ENCODE peak calls at places on chromosome 6, in nine cellular contexts. E is endothelial cell; Q is SHP77; X is Ammon's horn; H is stimulated activated naive CD4-positive, alpha-beta T cell; P is iPS-NIHi11; C is activated CD4-positive, alpha-beta memory T cell treated with anti-CD3 and anti-CD28 coated beads, Interleukin-2, amount 10 ng/mL, durations not matched to agents 7 days and 5 days; O is memory B cell; F is astrocyte of the hippocampus. Z is an unnamed sample.

GRCh38 chr6:128327890-128328289 is 192.5 kb downstream of the PTPRK start:
- DNase-seq in E (peak), Q (peak), X (no peak), H (no peak), P (no peak), C (peak), O (peak), F (no peak), Z (no peak)

GRCh38 chr6:73695619-73696421 is at the start of gene CD109:
- DNase-seq in E (peak), Q (peak), X (peak), H (peak), P (peak), C (peak), O (no peak), F (peak), Z (peak)

GRCh38 chr6:96834070-96834469 is 3.2 kb downstream of the GPR63 start:
- DNase-seq in E (no peak), Q (no peak), X (no peak), H (no peak), P (no peak), C (no peak), O (no peak), F (peak), Z (no peak)

GRCh38 chr6:122778961-122779671 is 400 bp upstream of the FABP7 start:
- DNase-seq in E (peak), Q (no peak), X (peak), H (no peak), P (peak), C (no peak), O (no peak), F (peak), Z (peak)

GRCh38 chr6:12950879-12951814 is 234.6 kb downstream of the PHACTR1 start:
- DNase-seq in E (no peak), Q (no peak), X (no peak), H (no peak), P (no peak), C (no peak), O (no peak), F (no peak), Z (no peak)

GRCh38 chr6:14228571-14228970 is 111.0 kb downstream of the CD83 start:
- DNase-seq in E (no peak), Q (no peak), X (no peak), H (no peak), P (no peak), C (no peak), O (no peak), F (peak), Z (no peak)

GRCh38 chr6:127022297-127022696 is 96.2 kb upstream of the RSPO3 start:
- DNase-seq in E (no peak), Q (peak), X (peak), H (no peak), P (no peak), C (no peak), O (no peak), F (peak), Z (no peak)

GRCh38 chr6:146700078-146700686 is 101.4 kb downstream of the ADGB start:
- DNase-seq in E (peak), Q (peak), X (peak), H (peak), P (peak), C (peak), O (no peak), F (peak), Z (peak)

GRCh38 chr6:31530659-31531058 is 1.9 kb downstream of the MCCD1 start:
- DNase-seq in E (no peak), Q (no peak), X (no peak), H (no peak), P (no peak), C (no peak), O (no peak), F (no peak), Z (no peak)

GRCh38 chr6:119879731-119880130 is 530.2 kb upstream of the MAN1A1 start:
- DNase-seq in E (no peak), Q (no peak), X (peak), H (no peak), P (no peak), C (no peak), O (no peak), F (no peak), Z (no peak)

GRCh38 chr6:27468334-27468733 is 4.6 kb downstream of the ZNF184 start:
- DNase-seq in E (no peak), Q (no peak), X (no peak), H (no peak), P (no peak), C (no peak), O (no peak), F (no peak), Z (no peak)

GRCh38 chr6:26286168-26286854 is 78.7 kb upstream of the BTN3A2 start:
- DNase-seq in E (peak), Q (no peak), X (peak), H (peak), P (no peak), C (peak), O (peak), F (peak), Z (peak)

GRCh38 chr6:51513891-51514290 is 573.5 kb downstream of the PKHD1 start:
- DNase-seq in E (no peak), Q (no peak), X (no peak), H (no peak), P (no peak), C (no peak), O (no peak), F (peak), Z (peak)

GRCh38 chr6:137175157-137175889 is 1.9 kb upstream of the IL22RA2 start:
- DNase-seq in E (no peak), Q (no peak), X (no peak), H (no peak), P (no peak), C (no peak), O (no peak), F (no peak), Z (no peak)

GRCh38 chr6:7578949-7579348 is 11.0 kb upstream of the SNRNP48 start:
- DNase-seq in E (no peak), Q (no peak), X (no peak), H (no peak), P (no peak), C (no peak), O (no peak), F (no peak), Z (no peak)

GRCh38 chr6:87820343-87820984 is 118.4 kb upstream of the AKIRIN2 start:
- DNase-seq in E (no peak), Q (no peak), X (no peak), H (no peak), P (no peak), C (no peak), O (no peak), F (no peak), Z (no peak)

GRCh38 chr6:41503841-41504525 is 42.2 kb upstream of the FOXP4 start:
- DNase-seq in E (peak), Q (no peak), X (no peak), H (no peak), P (peak), C (no peak), O (peak), F (peak), Z (peak)

GRCh38 chr6:170178561-170179477 is 112.1 kb downstream of the DLL1 start:
- DNase-seq in E (no peak), Q (peak), X (no peak), H (no peak), P (peak), C (peak), O (peak), F (peak), Z (no peak)

GRCh38 chr6:4351857-4352669 is 216.7 kb upstream of the ECI2 start:
- DNase-seq in E (no peak), Q (no peak), X (peak), H (no peak), P (peak), C (no peak), O (no peak), F (peak), Z (no peak)

GRCh38 chr6:157831424-157832249 is 8.6 kb downstream of the SNX9 start:
- DNase-seq in E (peak), Q (no peak), X (no peak), H (no peak), P (peak), C (no peak), O (no peak), F (no peak), Z (no peak)

GRCh38 chr6:44495036-44495901 is 107.8 kb downstream of the CDC5L start:
- DNase-seq in E (no peak), Q (no peak), X (no peak), H (no peak), P (no peak), C (no peak), O (no peak), F (no peak), Z (no peak)

GRCh38 chr6:109428889-109429477 is 11.4 kb downstream of the PPIL6 start:
- DNase-seq in E (no peak), Q (no peak), X (no peak), H (no peak), P (no peak), C (no peak), O (no peak), F (no peak), Z (no peak)

GRCh38 chr6:150528648-150529285 is 70.9 kb upstream of the PLEKHG1 start:
- DNase-seq in E (peak), Q (no peak), X (peak), H (no peak), P (peak), C (no peak), O (peak), F (peak), Z (peak)

GRCh38 chr6:15254074-15254975 is 8.5 kb downstream of the JARID2 start:
- DNase-seq in E (no peak), Q (no peak), X (peak), H (no peak), P (no peak), C (no peak), O (peak), F (no peak), Z (no peak)

GRCh38 chr6:38713812-38714211 is 1.3 kb upstream of the DNAH8 start:
- DNase-seq in E (no peak), Q (no peak), X (no peak), H (no peak), P (no peak), C (peak), O (no peak), F (no peak), Z (no peak)

GRCh38 chr6:53862517-53863457 is 68.0 kb downstream of the LRRC1 start:
- DNase-seq in E (no peak), Q (no peak), X (peak), H (no peak), P (no peak), C (no peak), O (no peak), F (peak), Z (no peak)

GRCh38 chr6:6556738-6557503 is 31.6 kb upstream of the LY86 start:
- DNase-seq in E (peak), Q (peak), X (no peak), H (no peak), P (peak), C (peak), O (peak), F (peak), Z (peak)

GRCh38 chr6:150025201-150025917 is at the start of gene RAET1L:
- DNase-seq in E (no peak), Q (no peak), X (no peak), H (no peak), P (peak), C (no peak), O (no peak), F (peak), Z (no peak)

GRCh38 chr6:11903645-11904044 is 108.5 kb upstream of the HIVEP1 start:
- DNase-seq in E (no peak), Q (no peak), X (no peak), H (no peak), P (no peak), C (no peak), O (no peak), F (no peak), Z (no peak)

GRCh38 chr6:35727935-35728662 is 8.7 kb upstream of the ARMC12 start:
- DNase-seq in E (peak), Q (peak), X (peak), H (peak), P (peak), C (peak), O (peak), F (peak), Z (peak)

GRCh38 chr6:32092760-32093497 is 16.2 kb downstream of the TNXB start:
- DNase-seq in E (no peak), Q (no peak), X (peak), H (no peak), P (no peak), C (no peak), O (no peak), F (no peak), Z (no peak)

GRCh38 chr6:20936949-20937348 is 402.7 kb downstream of the CDKAL1 start:
- DNase-seq in E (no peak), Q (no peak), X (no peak), H (no peak), P (no peak), C (no peak), O (no peak), F (no peak), Z (no peak)

GRCh38 chr6:52284131-52284459 is 447 bp downstream of the MCM3 start:
- DNase-seq in E (peak), Q (peak), X (peak), H (no peak), P (peak), C (no peak), O (no peak), F (no peak), Z (peak)

Z was measured in nephron progenitor cell.